ENCODE peak calls at places on chromosome 22, in nine cellular contexts. One of them, this sample, is unnamed.

GRCh38 chr22:30290318-30290678 is 993 bp upstream of the CASTOR1 start:
- DNase-seq in NCI-H524: peak
- DNase-seq in stimulated activated CD4-positive, alpha-beta T cell treated with anti-CD3 and anti-CD28 coated beads, Interleukin-2, amount 100 ng/mL, for 48 hours: no peak
- DNase-seq in C1 segment of cervical spinal cord: peak
- DNase-seq in D341Med: no peak
- DNase-seq in ascending aorta: no peak
- DNase-seq in ELF-1: no peak
- DNase-seq in DMS79: no peak
- DNase-seq in NCI-H2081: no peak
- DNase-seq in this sample: no peak

GRCh38 chr22:27642104-27642800 is 159.3 kb downstream of the MN1 start:
- DNase-seq in NCI-H524: no peak
- DNase-seq in stimulated activated CD4-positive, alpha-beta T cell treated with anti-CD3 and anti-CD28 coated beads, Interleukin-2, amount 100 ng/mL, for 48 hours: no peak
- DNase-seq in C1 segment of cervical spinal cord: peak
- DNase-seq in D341Med: no peak
- DNase-seq in ascending aorta: no peak
- DNase-seq in ELF-1: peak
- DNase-seq in DMS79: no peak
- DNase-seq in NCI-H2081: no peak
- DNase-seq in this sample: no peak

GRCh38 chr22:33044059-33044458 is 14.1 kb downstream of the SYN3 start:
- DNase-seq in NCI-H524: no peak
- DNase-seq in stimulated activated CD4-positive, alpha-beta T cell treated with anti-CD3 and anti-CD28 coated beads, Interleukin-2, amount 100 ng/mL, for 48 hours: no peak
- DNase-seq in C1 segment of cervical spinal cord: no peak
- DNase-seq in D341Med: no peak
- DNase-seq in ascending aorta: no peak
- DNase-seq in ELF-1: no peak
- DNase-seq in DMS79: no peak
- DNase-seq in NCI-H2081: no peak
- DNase-seq in this sample: no peak

GRCh38 chr22:30609260-30610185 is 2.5 kb downstream of the TCN2 start:
- DNase-seq in NCI-H524: no peak
- DNase-seq in stimulated activated CD4-positive, alpha-beta T cell treated with anti-CD3 and anti-CD28 coated beads, Interleukin-2, amount 100 ng/mL, for 48 hours: no peak
- DNase-seq in C1 segment of cervical spinal cord: peak
- DNase-seq in D341Med: peak
- DNase-seq in ascending aorta: peak
- DNase-seq in ELF-1: peak
- DNase-seq in DMS79: no peak
- DNase-seq in NCI-H2081: no peak
- DNase-seq in this sample: peak

GRCh38 chr22:23822101-23822671 is 16.6 kb downstream of the DERL3 start:
- DNase-seq in NCI-H524: no peak
- DNase-seq in stimulated activated CD4-positive, alpha-beta T cell treated with anti-CD3 and anti-CD28 coated beads, Interleukin-2, amount 100 ng/mL, for 48 hours: no peak
- DNase-seq in C1 segment of cervical spinal cord: no peak
- DNase-seq in D341Med: no peak
- DNase-seq in ascending aorta: no peak
- DNase-seq in ELF-1: no peak
- DNase-seq in DMS79: no peak
- DNase-seq in NCI-H2081: no peak
- DNase-seq in this sample: no peak

GRCh38 chr22:33971561-33971961 is 51.3 kb upstream of the LARGE1 start:
- DNase-seq in NCI-H524: peak
- DNase-seq in stimulated activated CD4-positive, alpha-beta T cell treated with anti-CD3 and anti-CD28 coated beads, Interleukin-2, amount 100 ng/mL, for 48 hours: no peak
- DNase-seq in C1 segment of cervical spinal cord: peak
- DNase-seq in D341Med: no peak
- DNase-seq in ascending aorta: no peak
- DNase-seq in ELF-1: no peak
- DNase-seq in DMS79: no peak
- DNase-seq in NCI-H2081: no peak
- DNase-seq in this sample: no peak

GRCh38 chr22:18048441-18048898 is 24.1 kb upstream of the MICAL3 start:
- DNase-seq in NCI-H524: no peak
- DNase-seq in stimulated activated CD4-positive, alpha-beta T cell treated with anti-CD3 and anti-CD28 coated beads, Interleukin-2, amount 100 ng/mL, for 48 hours: no peak
- DNase-seq in C1 segment of cervical spinal cord: no peak
- DNase-seq in D341Med: no peak
- DNase-seq in ascending aorta: no peak
- DNase-seq in ELF-1: peak
- DNase-seq in DMS79: no peak
- DNase-seq in NCI-H2081: no peak
- DNase-seq in this sample: no peak

GRCh38 chr22:39959640-39960447 is at the start of gene TMA7B:
- DNase-seq in NCI-H524: no peak
- DNase-seq in stimulated activated CD4-positive, alpha-beta T cell treated with anti-CD3 and anti-CD28 coated beads, Interleukin-2, amount 100 ng/mL, for 48 hours: no peak
- DNase-seq in C1 segment of cervical spinal cord: no peak
- DNase-seq in D341Med: no peak
- DNase-seq in ascending aorta: no peak
- DNase-seq in ELF-1: peak
- DNase-seq in DMS79: no peak
- DNase-seq in NCI-H2081: peak
- DNase-seq in this sample: no peak

GRCh38 chr22:50190182-50190951 is 4.7 kb downstream of the TRABD start:
- DNase-seq in NCI-H524: no peak
- DNase-seq in stimulated activated CD4-positive, alpha-beta T cell treated with anti-CD3 and anti-CD28 coated beads, Interleukin-2, amount 100 ng/mL, for 48 hours: peak
- DNase-seq in C1 segment of cervical spinal cord: peak
- DNase-seq in D341Med: peak
- DNase-seq in ascending aorta: peak
- DNase-seq in ELF-1: peak
- DNase-seq in DMS79: peak
- DNase-seq in NCI-H2081: peak
- DNase-seq in this sample: peak

GRCh38 chr22:27137809-27138400 is 480.5 kb downstream of the MIAT start:
- DNase-seq in NCI-H524: peak
- DNase-seq in stimulated activated CD4-positive, alpha-beta T cell treated with anti-CD3 and anti-CD28 coated beads, Interleukin-2, amount 100 ng/mL, for 48 hours: no peak
- DNase-seq in C1 segment of cervical spinal cord: no peak
- DNase-seq in D341Med: no peak
- DNase-seq in ascending aorta: no peak
- DNase-seq in ELF-1: no peak
- DNase-seq in DMS79: no peak
- DNase-seq in NCI-H2081: no peak
- DNase-seq in this sample: no peak

GRCh38 chr22:47902646-47903180 is 1140.3 kb downstream of the TBC1D22A start:
- DNase-seq in NCI-H524: no peak
- DNase-seq in stimulated activated CD4-positive, alpha-beta T cell treated with anti-CD3 and anti-CD28 coated beads, Interleukin-2, amount 100 ng/mL, for 48 hours: no peak
- DNase-seq in C1 segment of cervical spinal cord: no peak
- DNase-seq in D341Med: no peak
- DNase-seq in ascending aorta: no peak
- DNase-seq in ELF-1: no peak
- DNase-seq in DMS79: no peak
- DNase-seq in NCI-H2081: no peak
- DNase-seq in this sample: no peak

GRCh38 chr22:41902016-41902415 is 12.9 kb downstream of the SHISA8 start:
- DNase-seq in NCI-H524: no peak
- DNase-seq in stimulated activated CD4-positive, alpha-beta T cell treated with anti-CD3 and anti-CD28 coated beads, Interleukin-2, amount 100 ng/mL, for 48 hours: no peak
- DNase-seq in C1 segment of cervical spinal cord: no peak
- DNase-seq in D341Med: no peak
- DNase-seq in ascending aorta: no peak
- DNase-seq in ELF-1: no peak
- DNase-seq in DMS79: no peak
- DNase-seq in NCI-H2081: no peak
- DNase-seq in this sample: no peak

GRCh38 chr22:23268877-23269276 is 88.6 kb downstream of the BCR start:
- DNase-seq in NCI-H524: no peak
- DNase-seq in stimulated activated CD4-positive, alpha-beta T cell treated with anti-CD3 and anti-CD28 coated beads, Interleukin-2, amount 100 ng/mL, for 48 hours: no peak
- DNase-seq in C1 segment of cervical spinal cord: no peak
- DNase-seq in D341Med: no peak
- DNase-seq in ascending aorta: no peak
- DNase-seq in ELF-1: no peak
- DNase-seq in DMS79: no peak
- DNase-seq in NCI-H2081: no peak
- DNase-seq in this sample: peak

GRCh38 chr22:49721211-49721763 is 106.4 kb downstream of the BRD1 start:
- DNase-seq in NCI-H524: no peak
- DNase-seq in stimulated activated CD4-positive, alpha-beta T cell treated with anti-CD3 and anti-CD28 coated beads, Interleukin-2, amount 100 ng/mL, for 48 hours: no peak
- DNase-seq in C1 segment of cervical spinal cord: no peak
- DNase-seq in D341Med: no peak
- DNase-seq in ascending aorta: peak
- DNase-seq in ELF-1: no peak
- DNase-seq in DMS79: no peak
- DNase-seq in NCI-H2081: no peak
- DNase-seq in this sample: no peak

GRCh38 chr22:38862375-38863329 is 9.4 kb downstream of the CBX6 start:
- DNase-seq in NCI-H524: no peak
- DNase-seq in stimulated activated CD4-positive, alpha-beta T cell treated with anti-CD3 and anti-CD28 coated beads, Interleukin-2, amount 100 ng/mL, for 48 hours: no peak
- DNase-seq in C1 segment of cervical spinal cord: peak
- DNase-seq in D341Med: no peak
- DNase-seq in ascending aorta: peak
- DNase-seq in ELF-1: no peak
- DNase-seq in DMS79: no peak
- DNase-seq in NCI-H2081: no peak
- DNase-seq in this sample: no peak

GRCh38 chr22:17943533-17944204 is 80.7 kb downstream of the MICAL3 start:
- DNase-seq in NCI-H524: no peak
- DNase-seq in stimulated activated CD4-positive, alpha-beta T cell treated with anti-CD3 and anti-CD28 coated beads, Interleukin-2, amount 100 ng/mL, for 48 hours: no peak
- DNase-seq in C1 segment of cervical spinal cord: no peak
- DNase-seq in D341Med: no peak
- DNase-seq in ascending aorta: no peak
- DNase-seq in ELF-1: no peak
- DNase-seq in DMS79: no peak
- DNase-seq in NCI-H2081: peak
- DNase-seq in this sample: no peak

GRCh38 chr22:42577623-42578240 is 24.0 kb downstream of the SERHL2 start:
- DNase-seq in NCI-H524: no peak
- DNase-seq in stimulated activated CD4-positive, alpha-beta T cell treated with anti-CD3 and anti-CD28 coated beads, Interleukin-2, amount 100 ng/mL, for 48 hours: no peak
- DNase-seq in C1 segment of cervical spinal cord: no peak
- DNase-seq in D341Med: no peak
- DNase-seq in ascending aorta: no peak
- DNase-seq in ELF-1: no peak
- DNase-seq in DMS79: no peak
- DNase-seq in NCI-H2081: no peak
- DNase-seq in this sample: no peak

GRCh38 chr22:24883426-24883825 is 63.1 kb downstream of the LHFPL7 start:
- DNase-seq in NCI-H524: no peak
- DNase-seq in stimulated activated CD4-positive, alpha-beta T cell treated with anti-CD3 and anti-CD28 coated beads, Interleukin-2, amount 100 ng/mL, for 48 hours: no peak
- DNase-seq in C1 segment of cervical spinal cord: no peak
- DNase-seq in D341Med: no peak
- DNase-seq in ascending aorta: no peak
- DNase-seq in ELF-1: no peak
- DNase-seq in DMS79: no peak
- DNase-seq in NCI-H2081: no peak
- DNase-seq in this sample: no peak

GRCh38 chr22:46128606-46129005 is 21.7 kb upstream of the PPARA start:
- DNase-seq in NCI-H524: no peak
- DNase-seq in stimulated activated CD4-positive, alpha-beta T cell treated with anti-CD3 and anti-CD28 coated beads, Interleukin-2, amount 100 ng/mL, for 48 hours: no peak
- DNase-seq in C1 segment of cervical spinal cord: no peak
- DNase-seq in D341Med: no peak
- DNase-seq in ascending aorta: no peak
- DNase-seq in ELF-1: no peak
- DNase-seq in DMS79: no peak
- DNase-seq in NCI-H2081: no peak
- DNase-seq in this sample: no peak

GRCh38 chr22:48973694-48974041 is 854.0 kb downstream of the BRD1 start:
- DNase-seq in NCI-H524: no peak
- DNase-seq in stimulated activated CD4-positive, alpha-beta T cell treated with anti-CD3 and anti-CD28 coated beads, Interleukin-2, amount 100 ng/mL, for 48 hours: no peak
- DNase-seq in C1 segment of cervical spinal cord: no peak
- DNase-seq in D341Med: no peak
- DNase-seq in ascending aorta: no peak
- DNase-seq in ELF-1: no peak
- DNase-seq in DMS79: no peak
- DNase-seq in NCI-H2081: no peak
- DNase-seq in this sample: no peak

GRCh38 chr22:37202706-37203105 is 9.6 kb downstream of the SSTR3 start:
- DNase-seq in NCI-H524: no peak
- DNase-seq in stimulated activated CD4-positive, alpha-beta T cell treated with anti-CD3 and anti-CD28 coated beads, Interleukin-2, amount 100 ng/mL, for 48 hours: no peak
- DNase-seq in C1 segment of cervical spinal cord: no peak
- DNase-seq in D341Med: no peak
- DNase-seq in ascending aorta: no peak
- DNase-seq in ELF-1: no peak
- DNase-seq in DMS79: no peak
- DNase-seq in NCI-H2081: no peak
- DNase-seq in this sample: no peak

GRCh38 chr22:28397324-28397723 is 282.3 kb downstream of the TTC28 start:
- DNase-seq in NCI-H524: no peak
- DNase-seq in stimulated activated CD4-positive, alpha-beta T cell treated with anti-CD3 and anti-CD28 coated beads, Interleukin-2, amount 100 ng/mL, for 48 hours: no peak
- DNase-seq in C1 segment of cervical spinal cord: no peak
- DNase-seq in D341Med: no peak
- DNase-seq in ascending aorta: no peak
- DNase-seq in ELF-1: no peak
- DNase-seq in DMS79: no peak
- DNase-seq in NCI-H2081: no peak
- DNase-seq in this sample: no peak

GRCh38 chr22:39418696-39419095 is 19.1 kb downstream of the TAB1 start:
- DNase-seq in NCI-H524: no peak
- DNase-seq in stimulated activated CD4-positive, alpha-beta T cell treated with anti-CD3 and anti-CD28 coated beads, Interleukin-2, amount 100 ng/mL, for 48 hours: no peak
- DNase-seq in C1 segment of cervical spinal cord: no peak
- DNase-seq in D341Med: no peak
- DNase-seq in ascending aorta: no peak
- DNase-seq in ELF-1: no peak
- DNase-seq in DMS79: no peak
- DNase-seq in NCI-H2081: no peak
- DNase-seq in this sample: no peak

GRCh38 chr22:37314315-37315046 is 32.2 kb downstream of the CYTH4 start:
- DNase-seq in NCI-H524: no peak
- DNase-seq in stimulated activated CD4-positive, alpha-beta T cell treated with anti-CD3 and anti-CD28 coated beads, Interleukin-2, amount 100 ng/mL, for 48 hours: no peak
- DNase-seq in C1 segment of cervical spinal cord: no peak
- DNase-seq in D341Med: no peak
- DNase-seq in ascending aorta: no peak
- DNase-seq in ELF-1: no peak
- DNase-seq in DMS79: no peak
- DNase-seq in NCI-H2081: no peak
- DNase-seq in this sample: no peak

GRCh38 chr22:19823191-19823590 is 31.5 kb downstream of the GNB1L start:
- DNase-seq in NCI-H524: no peak
- DNase-seq in stimulated activated CD4-positive, alpha-beta T cell treated with anti-CD3 and anti-CD28 coated beads, Interleukin-2, amount 100 ng/mL, for 48 hours: no peak
- DNase-seq in C1 segment of cervical spinal cord: no peak
- DNase-seq in D341Med: peak
- DNase-seq in ascending aorta: peak
- DNase-seq in ELF-1: no peak
- DNase-seq in DMS79: no peak
- DNase-seq in NCI-H2081: no peak
- DNase-seq in this sample: no peak

GRCh38 chr22:37741312-37741795 is 44.5 kb downstream of the TRIOBP start:
- DNase-seq in NCI-H524: peak
- DNase-seq in stimulated activated CD4-positive, alpha-beta T cell treated with anti-CD3 and anti-CD28 coated beads, Interleukin-2, amount 100 ng/mL, for 48 hours: no peak
- DNase-seq in C1 segment of cervical spinal cord: no peak
- DNase-seq in D341Med: no peak
- DNase-seq in ascending aorta: peak
- DNase-seq in ELF-1: peak
- DNase-seq in DMS79: peak
- DNase-seq in NCI-H2081: no peak
- DNase-seq in this sample: no peak

GRCh38 chr22:46377566-46378498 is 42.3 kb downstream of the TRMU start:
- DNase-seq in NCI-H524: no peak
- DNase-seq in stimulated activated CD4-positive, alpha-beta T cell treated with anti-CD3 and anti-CD28 coated beads, Interleukin-2, amount 100 ng/mL, for 48 hours: no peak
- DNase-seq in C1 segment of cervical spinal cord: no peak
- DNase-seq in D341Med: no peak
- DNase-seq in ascending aorta: no peak
- DNase-seq in ELF-1: peak
- DNase-seq in DMS79: no peak
- DNase-seq in NCI-H2081: no peak
- DNase-seq in this sample: no peak

GRCh38 chr22:19902245-19902699 is 39.3 kb upstream of the COMT start:
- DNase-seq in NCI-H524: peak
- DNase-seq in stimulated activated CD4-positive, alpha-beta T cell treated with anti-CD3 and anti-CD28 coated beads, Interleukin-2, amount 100 ng/mL, for 48 hours: no peak
- DNase-seq in C1 segment of cervical spinal cord: no peak
- DNase-seq in D341Med: peak
- DNase-seq in ascending aorta: no peak
- DNase-seq in ELF-1: no peak
- DNase-seq in DMS79: peak
- DNase-seq in NCI-H2081: peak
- DNase-seq in this sample: no peak

GRCh38 chr22:38501797-38502672 is 4.1 kb downstream of the DDX17 start:
- DNase-seq in NCI-H524: no peak
- DNase-seq in stimulated activated CD4-positive, alpha-beta T cell treated with anti-CD3 and anti-CD28 coated beads, Interleukin-2, amount 100 ng/mL, for 48 hours: no peak
- DNase-seq in C1 segment of cervical spinal cord: no peak
- DNase-seq in D341Med: no peak
- DNase-seq in ascending aorta: no peak
- DNase-seq in ELF-1: no peak
- DNase-seq in DMS79: no peak
- DNase-seq in NCI-H2081: no peak
- DNase-seq in this sample: no peak

GRCh38 chr22:48781868-48782267 is 1045.8 kb downstream of the BRD1 start:
- DNase-seq in NCI-H524: no peak
- DNase-seq in stimulated activated CD4-positive, alpha-beta T cell treated with anti-CD3 and anti-CD28 coated beads, Interleukin-2, amount 100 ng/mL, for 48 hours: no peak
- DNase-seq in C1 segment of cervical spinal cord: no peak
- DNase-seq in D341Med: no peak
- DNase-seq in ascending aorta: no peak
- DNase-seq in ELF-1: no peak
- DNase-seq in DMS79: no peak
- DNase-seq in NCI-H2081: no peak
- DNase-seq in this sample: no peak

GRCh38 chr22:30823015-30823370 is 128.3 kb downstream of the OSBP2 start:
- DNase-seq in NCI-H524: no peak
- DNase-seq in stimulated activated CD4-positive, alpha-beta T cell treated with anti-CD3 and anti-CD28 coated beads, Interleukin-2, amount 100 ng/mL, for 48 hours: no peak
- DNase-seq in C1 segment of cervical spinal cord: no peak
- DNase-seq in D341Med: no peak
- DNase-seq in ascending aorta: peak
- DNase-seq in ELF-1: peak
- DNase-seq in DMS79: no peak
- DNase-seq in NCI-H2081: no peak
- DNase-seq in this sample: no peak